ENCODE peak calls at places on chromosome 13, in four cellular contexts. O, L, B and V are unnamed samples. For H3K4me1, the result is how much of the 10 kb centered on the place peaks cover.

GRCh38 chr13:48626077-48626449 is 27.7 kb upstream of the CYSLTR2 start:
- DNase-seq in B (no peak), O (peak), L (no peak), V (no peak)

GRCh38 chr13:32314968-32315254 is 252 bp downstream of the ZAR1L start:
- DNase-seq in L (peak), B (peak), O (peak), V (peak)

GRCh38 chr13:112824429-112824828 is 134.6 kb downstream of the ATP11A start:
- DNase-seq in L (no peak), B (no peak), O (no peak), V (no peak)

GRCh38 chr13:110593430-110594130 is 21.8 kb upstream of the NAXD start:
- DNase-seq in O (no peak), L (peak), B (peak), V (peak)

GRCh38 chr13:35703061-35703460 is 226.6 kb upstream of the MAB21L1 start:
- DNase-seq in O (no peak), L (no peak), B (no peak), V (no peak)

GRCh38 chr13:37595162-37595561 is 3.4 kb downstream of the POSTN start:
- DNase-seq in B (no peak), O (no peak), L (peak), V (no peak)

GRCh38 chr13:109733550-109733949 is 52.8 kb downstream of the IRS2 start:
- DNase-seq in B (no peak), L (no peak), O (no peak), V (no peak)

GRCh38 chr13:113969311-113969972 is 4.4 kb downstream of the C13orf46 start:
- DNase-seq in B (no peak), O (no peak), L (no peak), V (no peak)

GRCh38 chr13:109610517-109610916 is 175.9 kb downstream of the IRS2 start:
- DNase-seq in B (peak), L (no peak), O (no peak), V (peak)

GRCh38 chr13:112057736-112058518 is 9.0 kb upstream of the SOX1 start:
- DNase-seq in B (no peak), L (no peak), O (no peak), V (no peak)

GRCh38 chr13:35857769-35858168 is 273.4 kb downstream of the DCLK1 start:
- DNase-seq in B (no peak), O (no peak), L (no peak), V (no peak)

GRCh38 chr13:94842901-94843300 is 130.6 kb upstream of the SOX21 start:
- DNase-seq in B (no peak), L (no peak), O (no peak), V (no peak)

GRCh38 chr13:79401259-79402071 is 4.6 kb downstream of the RBM26 start:
- DNase-seq in O (no peak), B (no peak), L (no peak), V (no peak)

GRCh38 chr13:82439159-82439904 is 1442.9 kb downstream of the SLITRK1 start:
- DNase-seq in B (no peak), O (no peak), L (no peak), V (no peak)

GRCh38 chr13:77337159-77337558 is 10.3 kb upstream of the MYCBP2 start:
- DNase-seq in L (no peak), B (no peak), O (no peak), V (no peak)
- H3K4me1 ChIP-seq in L (under half), B (under half), O (under half), V (under half)

GRCh38 chr13:59477011-59477410 is 686.7 kb downstream of the DIAPH3 start:
- DNase-seq in B (no peak), O (no peak), L (no peak), V (no peak)
- H3K27ac ChIP-seq in B (no peak), O (no peak), L (no peak), V (no peak)

GRCh38 chr13:92807343-92807742 is 419.3 kb upstream of the GPC6 start:
- DNase-seq in O (no peak), B (no peak), L (no peak), V (no peak)
- H3K4me1 ChIP-seq in O (under half), B (under half), L (under half), V (under half)

GRCh38 chr13:44435142-44435982 is 61.7 kb downstream of the SERP2 start:
- DNase-seq in L (peak), O (peak), B (peak), V (peak)

GRCh38 chr13:44432595-44432994 is 59.0 kb downstream of the SERP2 start:
- DNase-seq in B (no peak), L (peak), O (no peak), V (no peak)

GRCh38 chr13:44436589-44437337 is 63.1 kb downstream of the SERP2 start:
- DNase-seq in L (peak), O (peak), B (peak), V (peak)

GRCh38 chr13:44433863-44434262 is 60.2 kb downstream of the SERP2 start:
- DNase-seq in B (no peak), O (no peak), L (no peak), V (no peak)

GRCh38 chr13:44434441-44435141 is 61.0 kb downstream of the SERP2 start:
- DNase-seq in B (no peak), O (no peak), L (no peak), V (no peak)
- H3K27ac ChIP-seq in B (peak), O (peak), L (peak), V (peak)

GRCh38 chr13:107231941-107232340 is 664.0 kb upstream of the ARGLU1 start:
- DNase-seq in B (no peak), L (no peak), O (no peak), V (no peak)

GRCh38 chr13:107239213-107239612 is 671.3 kb upstream of the ARGLU1 start:
- DNase-seq in B (no peak), L (no peak), O (no peak), V (no peak)

GRCh38 chr13:107238262-107238661 is 670.3 kb upstream of the ARGLU1 start:
- DNase-seq in L (no peak), O (no peak), B (no peak), V (no peak)

GRCh38 chr13:107234315-107234714 is 666.4 kb upstream of the ARGLU1 start:
- DNase-seq in O (no peak), B (no peak), L (no peak), V (no peak)

GRCh38 chr13:107233541-107233940 is 665.6 kb upstream of the ARGLU1 start:
- DNase-seq in O (no peak), L (no peak), B (no peak), V (no peak)
- H3K4me1 ChIP-seq in O (under half), L (under half), B (under half), V (under half)

GRCh38 chr13:97319088-97319487 is 97.0 kb downstream of the MBNL2 start:
- DNase-seq in B (no peak), O (no peak), L (no peak), V (no peak)

GRCh38 chr13:97321101-97321500 is 99.0 kb downstream of the MBNL2 start:
- DNase-seq in L (no peak), O (no peak), B (no peak), V (no peak)

GRCh38 chr13:97317933-97318332 is 95.8 kb downstream of the MBNL2 start:
- DNase-seq in O (no peak), B (no peak), L (no peak), V (no peak)

GRCh38 chr13:97316390-97316789 is 94.3 kb downstream of the MBNL2 start:
- DNase-seq in O (no peak), L (no peak), B (no peak), V (no peak)

DNA sequence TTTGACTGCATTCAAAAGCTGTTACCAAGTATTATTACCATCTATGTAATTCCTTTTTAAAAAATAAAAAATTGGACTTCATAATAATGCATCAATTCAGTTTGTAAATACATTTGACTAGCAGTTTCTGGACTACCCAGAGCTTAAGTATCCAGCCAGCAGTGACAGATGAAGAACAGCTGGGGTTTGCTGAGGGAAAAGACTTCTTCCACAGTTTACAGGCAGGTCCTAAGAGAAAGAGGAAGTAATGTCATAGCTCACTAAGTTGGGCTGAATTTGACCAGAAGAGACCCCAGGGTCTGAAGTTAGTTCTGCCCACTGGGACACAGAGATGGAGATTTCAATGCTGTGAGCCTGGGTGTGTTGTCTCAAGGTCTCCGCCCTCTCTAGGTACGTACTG is 96.4 kb downstream of the MBNL2 start:
- DNase-seq in B (no peak), L (no peak), O (no peak), V (no peak)
- H3K27ac ChIP-seq in B (no peak), L (no peak), O (peak), V (no peak)

DNA sequence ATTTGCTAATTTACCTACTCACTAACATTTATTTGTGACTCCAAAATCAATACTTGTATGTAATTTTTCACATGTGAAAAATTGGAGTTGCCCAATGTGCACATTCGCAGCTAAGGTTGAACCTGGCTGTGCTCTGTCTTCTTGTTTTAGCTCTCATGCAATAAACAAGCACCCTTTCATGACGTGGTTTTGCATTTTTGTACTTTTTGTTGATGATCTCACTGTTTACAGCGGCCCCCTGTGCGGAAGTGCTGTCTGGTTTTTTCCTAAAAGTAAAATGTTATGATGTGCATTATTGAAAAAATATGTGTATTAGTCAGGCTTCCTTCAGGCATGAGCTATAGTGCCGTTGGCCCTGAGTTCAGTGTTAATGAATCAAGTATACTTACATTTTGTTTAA is 18.1 kb downstream of the DGKH start:
- DNase-seq in B (no peak), L (no peak), O (no peak), V (no peak)
- H3K4me1 ChIP-seq in B (under half), L (under half), O (under half), V (under half)

GRCh38 chr13:30908416-30908980 is 2.4 kb downstream of the MEDAG start:
- DNase-seq in L (no peak), B (no peak), O (no peak), V (no peak)

GRCh38 chr13:30905932-30906383 is at the start of gene MEDAG:
- DNase-seq in B (no peak), L (no peak), O (no peak), V (no peak)

GRCh38 chr13:30906411-30906990 is 430 bp downstream of the MEDAG start:
- DNase-seq in L (no peak), O (no peak), B (no peak), V (no peak)

GRCh38 chr13:30904043-30904442 is 2.0 kb upstream of the MEDAG start:
- DNase-seq in L (no peak), O (no peak), B (no peak), V (no peak)

DNA sequence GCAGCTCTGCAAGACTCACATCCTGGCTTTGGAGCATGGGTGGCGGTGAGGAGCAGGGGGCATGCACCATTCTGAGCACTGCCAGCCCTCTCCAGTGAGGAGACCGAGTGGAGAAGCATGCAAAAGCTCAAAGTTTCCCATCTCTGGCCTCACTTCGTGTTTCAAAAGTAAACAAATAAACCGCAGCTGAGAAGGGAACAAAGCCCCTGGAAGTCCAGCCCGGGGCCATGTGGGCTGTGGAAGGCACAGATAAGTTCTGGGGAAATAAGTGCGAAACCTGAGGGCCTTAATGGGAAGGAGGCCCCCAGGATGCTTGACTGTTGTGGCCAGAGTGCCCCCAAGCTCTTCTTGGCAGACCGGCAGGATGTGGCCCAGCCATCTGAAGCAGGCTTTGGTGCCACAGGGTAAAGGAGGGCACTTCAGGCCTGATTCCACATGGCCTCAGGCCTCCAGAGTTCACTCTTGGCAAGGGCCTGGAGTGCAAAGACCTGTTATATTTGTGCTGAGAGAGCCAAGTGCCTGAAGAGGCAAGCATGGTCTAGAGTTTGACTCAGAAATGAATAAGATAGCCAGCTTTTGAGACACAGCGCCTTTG is 1.2 kb downstream of the MEDAG start:
- DNase-seq in L (no peak), O (no peak), B (no peak), V (no peak)
- H3K27ac ChIP-seq in L (no peak), O (peak), B (no peak), V (no peak)

GRCh38 chr13:89003656-89004055 is 1332.5 kb downstream of the SLITRK5 start:
- DNase-seq in B (no peak), L (no peak), O (no peak), V (no peak)
- H3K4me1 ChIP-seq in B (under half), L (under half), O (under half), V (under half)

GRCh38 chr13:44052843-44053607 is 173.3 kb downstream of the LACC1 start:
- DNase-seq in B (no peak), L (no peak), O (no peak), V (no peak)
- H3K27ac ChIP-seq in B (no peak), L (no peak), O (peak), V (no peak)